ENCODE peak calls at places on chromosomes 11 and 22, in seven cellular contexts. G, K, Q, Z, M, C and B are unnamed samples. For H3K4me1 and H3K27me3, the result is how much of the 10 kb centered on the place peaks cover.

GRCh38 chr22:44601725-44602124 is 100.3 kb upstream of the PRR5 start:
- DNase-seq in G (no peak), K (no peak), Q (no peak), Z (no peak), M (no peak), C (no peak), B (no peak)

GRCh38 chr11:86719781-86720463 is 47.5 kb upstream of the ME3 start:
- DNase-seq in G (no peak), K (no peak), Q (no peak), Z (no peak), M (no peak), C (no peak), B (no peak)

GRCh38 chr22:17501679-17502285 is 61.5 kb upstream of the SLC25A18 start:
- DNase-seq in G (peak), K (peak), Q (no peak), Z (peak), M (no peak), C (no peak), B (peak)

GRCh38 chr22:25402501-25403283 is 161.8 kb upstream of the GRK3 start:
- DNase-seq in G (no peak), K (peak), Q (no peak), Z (peak), M (peak), C (peak), B (no peak)

GRCh38 chr11:130675456-130675855 is 227.0 kb downstream of the ADAMTS15 start:
- DNase-seq in G (no peak), K (peak), Q (peak), Z (no peak), M (peak), C (no peak), B (peak)

GRCh38 chr11:119417726-119418540 is 5.0 kb downstream of the THY1 start:
- DNase-seq in G (no peak), K (no peak), Q (no peak), Z (no peak), M (peak), C (no peak), B (no peak)

GRCh38 chr11:2447951-2448650 is 3.3 kb downstream of the KCNQ1 start:
- DNase-seq in G (no peak), K (no peak), Q (peak), Z (no peak), M (no peak), C (no peak), B (no peak)

GRCh38 chr22:22410121-22410520 is 98.4 kb downstream of the ZNF280B start:
- DNase-seq in G (no peak), K (no peak), Q (no peak), Z (peak), M (no peak), C (no peak), B (peak)

GRCh38 chr11:97460091-97460490 is 1070.3 kb downstream of the JRKL start:
- DNase-seq in G (no peak), K (no peak), Q (no peak), Z (no peak), M (no peak), C (no peak), B (peak)

GRCh38 chr11:109135627-109136026 is 286.4 kb upstream of the C11orf87 start:
- DNase-seq in G (no peak), K (no peak), Q (no peak), Z (no peak), M (no peak), C (no peak), B (no peak)

GRCh38 chr11:126589492-126589803 is 234.0 kb downstream of the ST3GAL4 start:
- DNase-seq in G (no peak), K (no peak), Q (no peak), Z (no peak), M (no peak), C (no peak), B (no peak)

GRCh38 chr11:62402226-62402625 is 16.6 kb upstream of the SCGB1A1 start:
- DNase-seq in G (no peak), K (peak), Q (peak), Z (peak), M (peak), C (peak), B (no peak)

GRCh38 chr11:69818243-69819108 is 740 bp downstream of the FGF3 start:
- DNase-seq in G (no peak), K (no peak), Q (no peak), Z (no peak), M (no peak), C (no peak), B (no peak)

GRCh38 chr22:45308624-45309421 is 911 bp upstream of the FAM118A start:
- DNase-seq in G (no peak), K (no peak), Q (no peak), Z (no peak), M (no peak), C (no peak), B (no peak)

GRCh38 chr11:27031754-27032153 is 8.9 kb upstream of the BBOX1 start:
- DNase-seq in G (no peak), K (no peak), Q (no peak), Z (no peak), M (no peak), C (no peak), B (no peak)

GRCh38 chr11:45648931-45649330 is 16.5 kb downstream of the CHST1 start:
- DNase-seq in G (no peak), K (no peak), Q (no peak), Z (no peak), M (no peak), C (no peak), B (no peak)

GRCh38 chr22:21641417-21641794 is 696 bp upstream of the SDF2L1 start:
- DNase-seq in G (no peak), K (no peak), Q (no peak), Z (peak), M (no peak), C (no peak), B (peak)

GRCh38 chr11:19027829-19028595 is 32.5 kb downstream of the MRGPRX2 start:
- DNase-seq in G (no peak), K (no peak), Q (no peak), Z (no peak), M (no peak), C (no peak), B (no peak)

GRCh38 chr22:22348127-22348814 is 103.7 kb downstream of the VPREB1 start:
- DNase-seq in G (peak), K (no peak), Q (no peak), Z (peak), M (no peak), C (no peak), B (no peak)

GRCh38 chr11:79434263-79434662 is 6.6 kb downstream of the TENM4 start:
- DNase-seq in G (no peak), K (no peak), Q (no peak), Z (no peak), M (no peak), C (peak), B (no peak)

GRCh38 chr22:48489551-48490512 is 1337.8 kb downstream of the BRD1 start:
- DNase-seq in G (no peak), K (peak), Q (no peak), Z (no peak), M (peak), C (no peak), B (no peak)

GRCh38 chr11:1382831-1383607 is 6.7 kb upstream of the BRSK2 start:
- DNase-seq in G (no peak), K (peak), Q (peak), Z (peak), M (peak), C (peak), B (peak)

GRCh38 chr11:59012106-59012941 is 73.0 kb downstream of the GLYATL1 start:
- DNase-seq in G (no peak), K (no peak), Q (no peak), Z (no peak), M (no peak), C (no peak), B (no peak)

GRCh38 chr11:46529086-46529905 is 64.5 kb downstream of the AMBRA1 start:
- DNase-seq in G (peak), K (peak), Q (peak), Z (peak), M (no peak), C (peak), B (peak)

GRCh38 chr11:59614277-59615131 is 1.1 kb downstream of the OSBP start:
- DNase-seq in G (no peak), K (no peak), Q (no peak), Z (peak), M (no peak), C (no peak), B (no peak)

GRCh38 chr22:20237480-20238440 is 30.4 kb downstream of the RTN4R start:
- DNase-seq in G (no peak), K (no peak), Q (no peak), Z (no peak), M (no peak), C (no peak), B (peak)

GRCh38 chr22:28986366-28986765 is 75.3 kb downstream of the C22orf31 start:
- DNase-seq in G (no peak), K (no peak), Q (no peak), Z (no peak), M (no peak), C (no peak), B (no peak)

GRCh38 chr11:46326813-46327416 is 20.3 kb upstream of the DGKZ start:
- DNase-seq in G (no peak), K (no peak), Q (no peak), Z (no peak), M (no peak), C (no peak), B (no peak)

GRCh38 chr11:92376146-92376599 is 151.6 kb downstream of the FAT3 start:
- DNase-seq in G (no peak), K (no peak), Q (no peak), Z (no peak), M (no peak), C (no peak), B (no peak)

GRCh38 chr11:110675548-110675947 is 36.7 kb downstream of the ARHGAP20 start:
- DNase-seq in G (no peak), K (no peak), Q (no peak), Z (no peak), M (no peak), C (no peak), B (no peak)

GRCh38 chr11:66221726-66222236 is 46.7 kb upstream of the RAB1B start:
- DNase-seq in G (no peak), K (peak), Q (peak), Z (no peak), M (peak), C (no peak), B (no peak)

GRCh38 chr11:125166347-125166841 is 1.8 kb downstream of the PKNOX2 start:
- DNase-seq in G (peak), K (peak), Q (no peak), Z (no peak), M (peak), C (peak), B (no peak)

DNA sequence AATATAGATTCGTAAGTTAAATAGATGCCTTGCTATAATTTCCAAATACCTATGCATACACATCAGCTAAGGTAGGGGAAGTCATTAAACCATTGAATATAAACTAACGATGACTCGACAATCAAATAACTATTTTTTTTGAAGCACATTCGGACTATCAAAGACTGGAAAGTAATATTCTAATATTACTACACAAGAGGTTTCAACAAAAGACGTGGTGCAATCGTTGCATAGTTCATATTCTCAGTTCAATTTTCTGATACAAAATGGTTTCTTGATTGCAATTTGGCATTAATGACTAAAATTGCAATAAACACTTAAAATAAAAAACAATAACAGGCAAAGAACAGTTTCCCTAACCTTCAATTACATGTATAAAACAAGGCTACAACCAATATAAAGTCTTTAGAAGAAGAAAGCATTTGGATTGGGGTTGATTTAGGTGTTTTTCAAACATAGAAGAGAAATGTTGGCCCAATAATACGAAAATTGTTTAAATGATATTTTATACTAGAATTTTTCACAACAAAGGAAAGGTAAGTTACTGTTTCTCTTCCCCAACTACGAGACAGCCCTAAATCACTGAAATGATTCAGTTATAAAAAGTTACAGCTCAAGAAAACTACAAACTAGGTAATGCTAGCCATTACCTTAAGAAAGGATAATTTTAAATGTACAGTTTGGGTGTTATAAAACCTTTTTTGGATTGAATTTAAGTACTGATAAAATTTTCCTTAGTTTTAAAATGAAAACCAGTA is 17.6 kb downstream of the BLID start:
- DNase-seq in G (no peak), K (no peak), Q (no peak), Z (no peak), M (no peak), C (no peak), B (no peak)
- H3K4me1 ChIP-seq in G (under half), K (under half), Q (under half), Z (under half), M (under half), C (under half), B (under half)

DNA sequence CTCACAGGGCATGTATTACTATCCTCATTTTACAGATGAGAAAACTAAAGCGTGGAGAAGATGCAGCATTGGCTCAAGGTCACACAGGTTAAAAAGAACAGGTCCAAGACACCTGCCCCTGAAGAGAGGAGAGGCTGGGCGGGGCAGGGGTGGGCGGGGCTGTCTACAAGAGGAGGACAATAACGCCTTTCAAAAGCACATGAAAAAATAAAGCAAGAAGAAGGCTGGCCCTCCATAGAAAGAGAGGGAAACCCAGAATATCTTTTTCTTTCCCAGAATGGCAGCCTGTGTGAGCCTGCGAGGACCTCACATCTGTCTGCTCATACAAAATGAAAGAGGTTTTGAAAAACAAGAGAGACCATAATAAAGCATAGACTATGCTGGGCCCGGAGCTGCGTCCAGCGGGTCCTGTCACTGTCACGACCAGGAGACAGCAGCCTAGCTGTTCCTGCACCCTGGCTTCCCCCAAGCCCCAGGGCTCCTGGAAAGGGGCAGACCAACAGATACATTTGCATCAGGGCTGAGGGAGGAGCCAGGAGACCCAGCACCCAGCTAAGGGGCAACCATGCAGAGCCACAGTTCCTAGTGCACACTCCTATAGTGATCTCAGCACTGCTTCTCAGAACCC is 61.6 kb downstream of the DSCAML1 start:
- DNase-seq in G (no peak), K (no peak), Q (no peak), Z (no peak), M (no peak), C (no peak), B (no peak)
- H3K27me3 ChIP-seq in G (under half), K (under half), Q (under half), Z (under half), M (under half), C (under half), B (under half)

GRCh38 chr22:36728505-36728904 is 25.0 kb upstream of the CACNG2 start:
- DNase-seq in G (no peak), K (no peak), Q (no peak), Z (peak), M (no peak), C (no peak), B (no peak)

GRCh38 chr22:36729321-36729720 is 25.8 kb upstream of the CACNG2 start:
- DNase-seq in G (no peak), K (no peak), Q (no peak), Z (peak), M (no peak), C (no peak), B (no peak)

GRCh38 chr22:36726007-36726380 is 22.4 kb upstream of the CACNG2 start:
- DNase-seq in G (no peak), K (no peak), Q (no peak), Z (peak), M (no peak), C (no peak), B (no peak)

GRCh38 chr22:36727110-36727509 is 23.6 kb upstream of the CACNG2 start:
- DNase-seq in G (no peak), K (no peak), Q (no peak), Z (peak), M (no peak), C (no peak), B (no peak)

DNA sequence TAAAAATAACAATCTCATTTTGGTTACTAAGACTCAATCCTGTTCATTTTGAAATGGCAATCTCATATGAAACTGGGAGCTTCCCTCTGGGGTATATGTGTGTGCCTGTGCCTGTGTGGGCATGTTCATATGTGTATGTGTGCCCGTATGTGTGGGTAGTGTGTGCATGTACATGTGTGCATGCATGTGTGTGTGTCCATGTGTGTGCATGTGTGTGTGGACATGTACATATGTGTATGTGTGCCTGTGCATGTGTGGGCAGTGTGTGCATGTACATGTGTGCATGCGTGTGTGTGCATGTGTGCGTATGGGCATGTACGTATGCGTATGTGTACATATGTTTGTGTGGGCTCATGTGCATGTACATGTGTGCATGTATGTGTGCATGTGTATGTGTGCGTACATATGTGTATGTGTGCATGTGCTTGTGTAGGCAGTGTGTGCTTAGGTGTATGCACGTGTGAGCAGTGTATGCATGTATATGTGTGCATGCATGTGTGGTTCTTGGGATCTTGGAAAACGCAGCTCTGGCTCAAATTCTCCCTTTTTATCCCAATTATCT is 24.5 kb upstream of the CACNG2 start:
- DNase-seq in G (no peak), K (no peak), Q (no peak), Z (peak), M (no peak), C (no peak), B (no peak)
- H3K4me3 ChIP-seq in G (no peak), K (no peak), Q (no peak), Z (no peak), M (no peak), C (no peak), B (no peak)

GRCh38 chr22:31233001-31233400 is 20.9 kb downstream of the LIMK2 start:
- DNase-seq in G (no peak), K (no peak), Q (no peak), Z (no peak), M (no peak), C (no peak), B (no peak)

GRCh38 chr22:31230871-31231621 is 18.9 kb downstream of the LIMK2 start:
- DNase-seq in G (no peak), K (peak), Q (peak), Z (peak), M (no peak), C (peak), B (peak)

GRCh38 chr22:31229402-31230140 is 17.5 kb downstream of the LIMK2 start:
- DNase-seq in G (no peak), K (peak), Q (peak), Z (peak), M (no peak), C (peak), B (peak)

GRCh38 chr22:31228425-31228824 is 16.3 kb downstream of the LIMK2 start:
- DNase-seq in G (no peak), K (no peak), Q (no peak), Z (no peak), M (no peak), C (no peak), B (no peak)

GRCh38 chr22:31230155-31230870 is 18.2 kb downstream of the LIMK2 start:
- DNase-seq in G (no peak), K (no peak), Q (no peak), Z (no peak), M (no peak), C (no peak), B (no peak)
- H3K4me1 ChIP-seq in G (under half), K (under half), Q (under half), Z (under half), M (under half), C (under half), B (under half)

DNA sequence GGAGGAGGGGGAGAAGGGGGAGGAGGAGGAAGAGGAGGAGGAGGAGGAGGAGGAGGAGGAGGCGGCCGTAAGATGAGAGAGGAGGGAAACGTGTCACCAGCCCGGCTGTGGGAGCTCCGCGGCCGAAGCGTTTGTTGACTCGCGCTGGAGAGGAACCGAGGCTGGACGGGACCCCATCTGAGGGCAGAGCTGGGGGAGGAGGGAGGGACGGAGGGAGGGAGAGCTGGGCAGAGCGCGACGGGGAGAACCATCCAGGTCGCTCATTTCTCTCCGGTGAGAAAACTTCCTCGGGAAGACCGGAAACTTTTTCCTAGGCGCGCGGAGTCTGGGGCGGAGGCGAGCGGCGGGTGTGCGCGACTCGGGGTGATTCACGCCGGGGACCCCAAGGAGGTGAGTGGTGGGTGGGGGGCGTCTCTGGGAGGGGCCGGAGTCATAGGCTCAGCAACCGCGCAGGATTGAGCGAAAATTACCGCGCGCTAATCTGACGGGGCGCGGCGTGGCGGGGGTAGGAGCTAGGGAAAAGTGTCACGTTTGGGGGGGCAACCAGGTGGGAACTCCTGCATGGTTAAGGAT is 80.3 kb downstream of the PRR5L start:
- DNase-seq in G (peak), K (no peak), Q (peak), Z (peak), M (no peak), C (peak), B (no peak)
- H3K27me3 ChIP-seq in G (under half), K (under half), Q (under half), Z (under half), M (under half), C (under half), B (under half)

GRCh38 chr22:36171941-36172340 is 11.4 kb upstream of the APOL3 start:
- DNase-seq in G (no peak), K (no peak), Q (no peak), Z (no peak), M (no peak), C (no peak), B (no peak)
- H3K4me3 ChIP-seq in G (no peak), K (no peak), Q (no peak), Z (no peak), M (no peak), C (no peak), B (no peak)

DNA sequence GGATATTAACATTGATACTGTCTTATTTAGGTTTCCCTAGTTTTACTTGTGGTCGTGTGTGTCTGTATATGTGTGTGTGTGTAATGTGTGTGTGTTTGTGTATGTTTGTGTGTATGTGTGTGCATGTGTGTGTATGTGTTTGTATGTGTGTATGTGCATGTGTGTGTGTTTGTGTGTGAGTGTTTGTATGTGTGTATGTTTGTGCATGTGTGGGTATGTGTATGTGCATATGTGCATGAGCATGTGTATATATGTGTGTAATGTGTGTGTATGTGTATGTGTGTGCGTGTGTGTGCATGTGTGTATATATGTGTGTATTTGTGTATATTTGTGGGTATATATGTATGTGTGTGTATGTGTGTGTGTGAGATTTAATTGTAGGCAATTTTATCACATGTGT is 17.3 kb upstream of the DNAL4 start:
- DNase-seq in G (no peak), K (no peak), Q (no peak), Z (no peak), M (no peak), C (no peak), B (no peak)
- H3K4me1 ChIP-seq in G (under half), K (under half), Q (under half), Z (under half), M (under half), C (under half), B (under half)

GRCh38 chr22:41922940-41923594 is 3.5 kb downstream of the TNFRSF13C start:
- DNase-seq in G (no peak), K (no peak), Q (no peak), Z (no peak), M (no peak), C (no peak), B (no peak)
- H3K27me3 ChIP-seq in G (under half), K (under half), Q (half or more), Z (under half), M (under half), C (under half), B (under half)